ENCODE peak calls at places on chromosomes 1 and 21, in ten cellular contexts. One of them, this sample, is unnamed.
A peak's percentile ranks its signal among the peaks of the same experiment; 100 is the strongest.

GRCh38 chr1:242065813-242066212 is 66.9 kb upstream of the MAP1LC3C start:
- DNase-seq in Right ventricle myocardium inferior: no peak
- DNase-seq in activated CD8-positive, alpha-beta T cell treated with anti-CD3 and anti-CD28 coated beads, Interleukin-2, amount 10 ng/mL, durations not matched to agents 7 days and 5 days: no peak
- DNase-seq in T follicular helper cell: no peak
- DNase-seq in tibial nerve: no peak
- DNase-seq in activated effector memory CD4-positive, alpha-beta T cell treated with anti-CD3 and anti-CD28 coated beads, Interleukin-2, amount 50 U/mL, for 16 hours: no peak
- DNase-seq in amniotic epithelial cell: no peak
- DNase-seq in cardiac fibroblast: no peak
- DNase-seq in NCI-H345: no peak
- DNase-seq in activated CD4-positive, alpha-beta T cell treated with anti-CD3 and anti-CD28 coated beads for 48 hours: no peak
- DNase-seq in this sample: no peak

GRCh38 chr1:17533201-17533600 is 6.3 kb upstream of the ARHGEF10L start:
- DNase-seq in activated CD8-positive, alpha-beta T cell treated with anti-CD3 and anti-CD28 coated beads, Interleukin-2, amount 10 ng/mL, durations not matched to agents 7 days and 5 days: no peak
- DNase-seq in tibial nerve: no peak
- DNase-seq in amniotic epithelial cell: no peak
- DNase-seq in activated effector memory CD4-positive, alpha-beta T cell treated with anti-CD3 and anti-CD28 coated beads, Interleukin-2, amount 50 U/mL, for 16 hours: no peak
- DNase-seq in NCI-H345: no peak
- DNase-seq in Right ventricle myocardium inferior: no peak
- DNase-seq in cardiac fibroblast: no peak
- DNase-seq in T follicular helper cell: no peak
- DNase-seq in activated CD4-positive, alpha-beta T cell treated with anti-CD3 and anti-CD28 coated beads for 48 hours: no peak
- DNase-seq in this sample: no peak

GRCh38 chr1:39154553-39155361 is 49.7 kb upstream of the MACF1 start:
- DNase-seq in cardiac fibroblast: peak; percentile 94
- DNase-seq in T follicular helper cell: no peak
- DNase-seq in activated effector memory CD4-positive, alpha-beta T cell treated with anti-CD3 and anti-CD28 coated beads, Interleukin-2, amount 50 U/mL, for 16 hours: no peak
- DNase-seq in activated CD4-positive, alpha-beta T cell treated with anti-CD3 and anti-CD28 coated beads for 48 hours: no peak
- DNase-seq in Right ventricle myocardium inferior: no peak
- DNase-seq in amniotic epithelial cell: peak; percentile 96
- DNase-seq in tibial nerve: no peak
- DNase-seq in NCI-H345: no peak
- DNase-seq in activated CD8-positive, alpha-beta T cell treated with anti-CD3 and anti-CD28 coated beads, Interleukin-2, amount 10 ng/mL, durations not matched to agents 7 days and 5 days: no peak
- DNase-seq in this sample: no peak

GRCh38 chr1:209926045-209926444 is 12.0 kb upstream of the SYT14 start:
- DNase-seq in T follicular helper cell: no peak
- DNase-seq in activated effector memory CD4-positive, alpha-beta T cell treated with anti-CD3 and anti-CD28 coated beads, Interleukin-2, amount 50 U/mL, for 16 hours: no peak
- DNase-seq in activated CD4-positive, alpha-beta T cell treated with anti-CD3 and anti-CD28 coated beads for 48 hours: no peak
- DNase-seq in Right ventricle myocardium inferior: no peak
- DNase-seq in activated CD8-positive, alpha-beta T cell treated with anti-CD3 and anti-CD28 coated beads, Interleukin-2, amount 10 ng/mL, durations not matched to agents 7 days and 5 days: no peak
- DNase-seq in cardiac fibroblast: peak; percentile 87
- DNase-seq in tibial nerve: no peak
- DNase-seq in NCI-H345: peak; percentile 87
- DNase-seq in amniotic epithelial cell: peak; percentile 50
- DNase-seq in this sample: no peak

GRCh38 chr1:206080421-206080820 is 27.4 kb downstream of the RHEX start:
- DNase-seq in tibial nerve: no peak
- DNase-seq in activated CD4-positive, alpha-beta T cell treated with anti-CD3 and anti-CD28 coated beads for 48 hours: no peak
- DNase-seq in amniotic epithelial cell: no peak
- DNase-seq in NCI-H345: no peak
- DNase-seq in activated effector memory CD4-positive, alpha-beta T cell treated with anti-CD3 and anti-CD28 coated beads, Interleukin-2, amount 50 U/mL, for 16 hours: no peak
- DNase-seq in T follicular helper cell: no peak
- DNase-seq in activated CD8-positive, alpha-beta T cell treated with anti-CD3 and anti-CD28 coated beads, Interleukin-2, amount 10 ng/mL, durations not matched to agents 7 days and 5 days: no peak
- DNase-seq in Right ventricle myocardium inferior: no peak
- DNase-seq in cardiac fibroblast: no peak
- DNase-seq in this sample: no peak

GRCh38 chr1:193406901-193407300 is 220.5 kb upstream of the B3GALT2 start:
- DNase-seq in T follicular helper cell: no peak
- DNase-seq in cardiac fibroblast: peak; percentile 77
- DNase-seq in activated CD8-positive, alpha-beta T cell treated with anti-CD3 and anti-CD28 coated beads, Interleukin-2, amount 10 ng/mL, durations not matched to agents 7 days and 5 days: peak; percentile 36
- DNase-seq in tibial nerve: no peak
- DNase-seq in NCI-H345: no peak
- DNase-seq in amniotic epithelial cell: peak; percentile 77
- DNase-seq in activated CD4-positive, alpha-beta T cell treated with anti-CD3 and anti-CD28 coated beads for 48 hours: no peak
- DNase-seq in Right ventricle myocardium inferior: no peak
- DNase-seq in activated effector memory CD4-positive, alpha-beta T cell treated with anti-CD3 and anti-CD28 coated beads, Interleukin-2, amount 50 U/mL, for 16 hours: no peak
- DNase-seq in this sample: no peak

GRCh38 chr1:201891451-201892045 is 2.9 kb downstream of the SHISA4 start:
- DNase-seq in T follicular helper cell: no peak
- DNase-seq in activated CD4-positive, alpha-beta T cell treated with anti-CD3 and anti-CD28 coated beads for 48 hours: no peak
- DNase-seq in tibial nerve: no peak
- DNase-seq in activated effector memory CD4-positive, alpha-beta T cell treated with anti-CD3 and anti-CD28 coated beads, Interleukin-2, amount 50 U/mL, for 16 hours: no peak
- DNase-seq in Right ventricle myocardium inferior: no peak
- DNase-seq in activated CD8-positive, alpha-beta T cell treated with anti-CD3 and anti-CD28 coated beads, Interleukin-2, amount 10 ng/mL, durations not matched to agents 7 days and 5 days: no peak
- DNase-seq in amniotic epithelial cell: no peak
- DNase-seq in cardiac fibroblast: no peak
- DNase-seq in NCI-H345: no peak
- DNase-seq in this sample: no peak

GRCh38 chr1:180123463-180123936 is 31.2 kb upstream of the QSOX1 start:
- DNase-seq in T follicular helper cell: no peak
- DNase-seq in NCI-H345: no peak
- DNase-seq in amniotic epithelial cell: peak; percentile 78
- DNase-seq in Right ventricle myocardium inferior: no peak
- DNase-seq in activated CD8-positive, alpha-beta T cell treated with anti-CD3 and anti-CD28 coated beads, Interleukin-2, amount 10 ng/mL, durations not matched to agents 7 days and 5 days: no peak
- DNase-seq in activated CD4-positive, alpha-beta T cell treated with anti-CD3 and anti-CD28 coated beads for 48 hours: no peak
- DNase-seq in activated effector memory CD4-positive, alpha-beta T cell treated with anti-CD3 and anti-CD28 coated beads, Interleukin-2, amount 50 U/mL, for 16 hours: no peak
- DNase-seq in tibial nerve: no peak
- DNase-seq in cardiac fibroblast: peak; percentile 90
- DNase-seq in this sample: no peak

GRCh38 chr21:42390193-42390592 is 5.7 kb downstream of the TMPRSS3 start:
- DNase-seq in tibial nerve: no peak
- DNase-seq in Right ventricle myocardium inferior: no peak
- DNase-seq in activated CD8-positive, alpha-beta T cell treated with anti-CD3 and anti-CD28 coated beads, Interleukin-2, amount 10 ng/mL, durations not matched to agents 7 days and 5 days: no peak
- DNase-seq in amniotic epithelial cell: no peak
- DNase-seq in cardiac fibroblast: no peak
- DNase-seq in T follicular helper cell: no peak
- DNase-seq in NCI-H345: no peak
- DNase-seq in activated effector memory CD4-positive, alpha-beta T cell treated with anti-CD3 and anti-CD28 coated beads, Interleukin-2, amount 50 U/mL, for 16 hours: no peak
- DNase-seq in activated CD4-positive, alpha-beta T cell treated with anti-CD3 and anti-CD28 coated beads for 48 hours: no peak
- DNase-seq in this sample: no peak

GRCh38 chr1:228313536-228314277 is 92.9 kb downstream of the TRIM11 start:
- DNase-seq in T follicular helper cell: no peak
- DNase-seq in cardiac fibroblast: no peak
- DNase-seq in activated CD8-positive, alpha-beta T cell treated with anti-CD3 and anti-CD28 coated beads, Interleukin-2, amount 10 ng/mL, durations not matched to agents 7 days and 5 days: no peak
- DNase-seq in Right ventricle myocardium inferior: no peak
- DNase-seq in activated CD4-positive, alpha-beta T cell treated with anti-CD3 and anti-CD28 coated beads for 48 hours: no peak
- DNase-seq in NCI-H345: no peak
- DNase-seq in tibial nerve: no peak
- DNase-seq in amniotic epithelial cell: no peak
- DNase-seq in activated effector memory CD4-positive, alpha-beta T cell treated with anti-CD3 and anti-CD28 coated beads, Interleukin-2, amount 50 U/mL, for 16 hours: peak; percentile 53
- DNase-seq in this sample: no peak

GRCh38 chr1:182681516-182681915 is 2.9 kb downstream of the RGS8 start:
- DNase-seq in tibial nerve: no peak
- DNase-seq in Right ventricle myocardium inferior: peak; percentile 53
- DNase-seq in amniotic epithelial cell: no peak
- DNase-seq in NCI-H345: no peak
- DNase-seq in T follicular helper cell: no peak
- DNase-seq in activated CD8-positive, alpha-beta T cell treated with anti-CD3 and anti-CD28 coated beads, Interleukin-2, amount 10 ng/mL, durations not matched to agents 7 days and 5 days: no peak
- DNase-seq in cardiac fibroblast: no peak
- DNase-seq in activated effector memory CD4-positive, alpha-beta T cell treated with anti-CD3 and anti-CD28 coated beads, Interleukin-2, amount 50 U/mL, for 16 hours: no peak
- DNase-seq in activated CD4-positive, alpha-beta T cell treated with anti-CD3 and anti-CD28 coated beads for 48 hours: no peak
- DNase-seq in this sample: no peak

GRCh38 chr1:46691997-46692790 is 20.5 kb downstream of the TEX38 start:
- DNase-seq in NCI-H345: no peak
- DNase-seq in activated effector memory CD4-positive, alpha-beta T cell treated with anti-CD3 and anti-CD28 coated beads, Interleukin-2, amount 50 U/mL, for 16 hours: no peak
- DNase-seq in T follicular helper cell: no peak
- DNase-seq in activated CD8-positive, alpha-beta T cell treated with anti-CD3 and anti-CD28 coated beads, Interleukin-2, amount 10 ng/mL, durations not matched to agents 7 days and 5 days: no peak
- DNase-seq in amniotic epithelial cell: peak; percentile 62
- DNase-seq in activated CD4-positive, alpha-beta T cell treated with anti-CD3 and anti-CD28 coated beads for 48 hours: no peak
- DNase-seq in cardiac fibroblast: peak; percentile 22
- DNase-seq in tibial nerve: no peak
- DNase-seq in Right ventricle myocardium inferior: no peak
- DNase-seq in this sample: no peak

GRCh38 chr1:11178021-11179015 is 10.8 kb upstream of the ANGPTL7 start:
- DNase-seq in NCI-H345: no peak
- DNase-seq in T follicular helper cell: no peak
- DNase-seq in tibial nerve: no peak
- DNase-seq in Right ventricle myocardium inferior: no peak
- DNase-seq in activated effector memory CD4-positive, alpha-beta T cell treated with anti-CD3 and anti-CD28 coated beads, Interleukin-2, amount 50 U/mL, for 16 hours: no peak
- DNase-seq in activated CD4-positive, alpha-beta T cell treated with anti-CD3 and anti-CD28 coated beads for 48 hours: no peak
- DNase-seq in amniotic epithelial cell: no peak
- DNase-seq in cardiac fibroblast: no peak
- DNase-seq in activated CD8-positive, alpha-beta T cell treated with anti-CD3 and anti-CD28 coated beads, Interleukin-2, amount 10 ng/mL, durations not matched to agents 7 days and 5 days: no peak
- DNase-seq in this sample: no peak

GRCh38 chr1:206745301-206745700 is 25.3 kb upstream of the IL19 start:
- DNase-seq in NCI-H345: no peak
- DNase-seq in activated effector memory CD4-positive, alpha-beta T cell treated with anti-CD3 and anti-CD28 coated beads, Interleukin-2, amount 50 U/mL, for 16 hours: no peak
- DNase-seq in T follicular helper cell: no peak
- DNase-seq in activated CD4-positive, alpha-beta T cell treated with anti-CD3 and anti-CD28 coated beads for 48 hours: no peak
- DNase-seq in tibial nerve: no peak
- DNase-seq in Right ventricle myocardium inferior: no peak
- DNase-seq in amniotic epithelial cell: no peak
- DNase-seq in activated CD8-positive, alpha-beta T cell treated with anti-CD3 and anti-CD28 coated beads, Interleukin-2, amount 10 ng/mL, durations not matched to agents 7 days and 5 days: no peak
- DNase-seq in cardiac fibroblast: no peak
- DNase-seq in this sample: no peak

GRCh38 chr1:42747125-42747524 is 7.1 kb upstream of the CLDN19 start:
- DNase-seq in T follicular helper cell: peak; percentile 22
- DNase-seq in NCI-H345: peak; percentile 10
- DNase-seq in cardiac fibroblast: peak; percentile 15
- DNase-seq in activated CD8-positive, alpha-beta T cell treated with anti-CD3 and anti-CD28 coated beads, Interleukin-2, amount 10 ng/mL, durations not matched to agents 7 days and 5 days: peak; percentile 46
- DNase-seq in Right ventricle myocardium inferior: no peak
- DNase-seq in activated CD4-positive, alpha-beta T cell treated with anti-CD3 and anti-CD28 coated beads for 48 hours: peak; percentile 55
- DNase-seq in amniotic epithelial cell: no peak
- DNase-seq in activated effector memory CD4-positive, alpha-beta T cell treated with anti-CD3 and anti-CD28 coated beads, Interleukin-2, amount 50 U/mL, for 16 hours: peak; percentile 79
- DNase-seq in tibial nerve: peak; percentile 19
- DNase-seq in this sample: peak; percentile 71

GRCh38 chr1:230494514-230494913 is 68.4 kb upstream of the PGBD5 start:
- DNase-seq in activated effector memory CD4-positive, alpha-beta T cell treated with anti-CD3 and anti-CD28 coated beads, Interleukin-2, amount 50 U/mL, for 16 hours: no peak
- DNase-seq in tibial nerve: no peak
- DNase-seq in activated CD8-positive, alpha-beta T cell treated with anti-CD3 and anti-CD28 coated beads, Interleukin-2, amount 10 ng/mL, durations not matched to agents 7 days and 5 days: no peak
- DNase-seq in activated CD4-positive, alpha-beta T cell treated with anti-CD3 and anti-CD28 coated beads for 48 hours: no peak
- DNase-seq in cardiac fibroblast: no peak
- DNase-seq in Right ventricle myocardium inferior: no peak
- DNase-seq in T follicular helper cell: no peak
- DNase-seq in NCI-H345: no peak
- DNase-seq in amniotic epithelial cell: no peak
- DNase-seq in this sample: no peak

GRCh38 chr1:79105499-79105898 is 99.0 kb upstream of the ADGRL4 start:
- DNase-seq in cardiac fibroblast: peak; percentile 47
- DNase-seq in tibial nerve: no peak
- DNase-seq in activated effector memory CD4-positive, alpha-beta T cell treated with anti-CD3 and anti-CD28 coated beads, Interleukin-2, amount 50 U/mL, for 16 hours: no peak
- DNase-seq in activated CD4-positive, alpha-beta T cell treated with anti-CD3 and anti-CD28 coated beads for 48 hours: no peak
- DNase-seq in activated CD8-positive, alpha-beta T cell treated with anti-CD3 and anti-CD28 coated beads, Interleukin-2, amount 10 ng/mL, durations not matched to agents 7 days and 5 days: no peak
- DNase-seq in T follicular helper cell: no peak
- DNase-seq in NCI-H345: no peak
- DNase-seq in Right ventricle myocardium inferior: no peak
- DNase-seq in amniotic epithelial cell: peak; percentile 14
- DNase-seq in this sample: no peak

GRCh38 chr1:204073837-204074273 is 940 bp downstream of the SOX13 start:
- DNase-seq in activated CD8-positive, alpha-beta T cell treated with anti-CD3 and anti-CD28 coated beads, Interleukin-2, amount 10 ng/mL, durations not matched to agents 7 days and 5 days: no peak
- DNase-seq in cardiac fibroblast: peak; percentile 44
- DNase-seq in T follicular helper cell: no peak
- DNase-seq in activated effector memory CD4-positive, alpha-beta T cell treated with anti-CD3 and anti-CD28 coated beads, Interleukin-2, amount 50 U/mL, for 16 hours: no peak
- DNase-seq in amniotic epithelial cell: peak; percentile 37
- DNase-seq in tibial nerve: no peak
- DNase-seq in Right ventricle myocardium inferior: no peak
- DNase-seq in activated CD4-positive, alpha-beta T cell treated with anti-CD3 and anti-CD28 coated beads for 48 hours: no peak
- DNase-seq in NCI-H345: no peak
- DNase-seq in this sample: no peak

GRCh38 chr1:82978461-82979324 is 1020.2 kb downstream of the TTLL7 start:
- DNase-seq in tibial nerve: no peak
- DNase-seq in Right ventricle myocardium inferior: no peak
- DNase-seq in activated CD8-positive, alpha-beta T cell treated with anti-CD3 and anti-CD28 coated beads, Interleukin-2, amount 10 ng/mL, durations not matched to agents 7 days and 5 days: no peak
- DNase-seq in cardiac fibroblast: no peak
- DNase-seq in amniotic epithelial cell: no peak
- DNase-seq in activated effector memory CD4-positive, alpha-beta T cell treated with anti-CD3 and anti-CD28 coated beads, Interleukin-2, amount 50 U/mL, for 16 hours: no peak
- DNase-seq in NCI-H345: no peak
- DNase-seq in T follicular helper cell: no peak
- DNase-seq in activated CD4-positive, alpha-beta T cell treated with anti-CD3 and anti-CD28 coated beads for 48 hours: no peak
- DNase-seq in this sample: peak; percentile 43

GRCh38 chr1:33347650-33347992 is 26.7 kb upstream of the A3GALT2 start:
- DNase-seq in NCI-H345: peak; percentile 12
- DNase-seq in T follicular helper cell: no peak
- DNase-seq in activated CD8-positive, alpha-beta T cell treated with anti-CD3 and anti-CD28 coated beads, Interleukin-2, amount 10 ng/mL, durations not matched to agents 7 days and 5 days: no peak
- DNase-seq in tibial nerve: no peak
- DNase-seq in amniotic epithelial cell: peak; percentile 65
- DNase-seq in activated effector memory CD4-positive, alpha-beta T cell treated with anti-CD3 and anti-CD28 coated beads, Interleukin-2, amount 50 U/mL, for 16 hours: no peak
- DNase-seq in activated CD4-positive, alpha-beta T cell treated with anti-CD3 and anti-CD28 coated beads for 48 hours: no peak
- DNase-seq in cardiac fibroblast: peak; percentile 71
- DNase-seq in Right ventricle myocardium inferior: no peak
- DNase-seq in this sample: no peak

GRCh38 chr1:29258974-29259801 is 22.9 kb downstream of the PTPRU start:
- DNase-seq in tibial nerve: no peak
- DNase-seq in activated CD4-positive, alpha-beta T cell treated with anti-CD3 and anti-CD28 coated beads for 48 hours: no peak
- DNase-seq in cardiac fibroblast: no peak
- DNase-seq in Right ventricle myocardium inferior: no peak
- DNase-seq in NCI-H345: no peak
- DNase-seq in activated effector memory CD4-positive, alpha-beta T cell treated with anti-CD3 and anti-CD28 coated beads, Interleukin-2, amount 50 U/mL, for 16 hours: no peak
- DNase-seq in activated CD8-positive, alpha-beta T cell treated with anti-CD3 and anti-CD28 coated beads, Interleukin-2, amount 10 ng/mL, durations not matched to agents 7 days and 5 days: no peak
- DNase-seq in amniotic epithelial cell: no peak
- DNase-seq in T follicular helper cell: no peak
- DNase-seq in this sample: peak; percentile 50

GRCh38 chr1:230568008-230568407 is 74.3 kb upstream of the COG2 start:
- DNase-seq in amniotic epithelial cell: no peak
- DNase-seq in tibial nerve: no peak
- DNase-seq in Right ventricle myocardium inferior: peak; percentile 35
- DNase-seq in NCI-H345: no peak
- DNase-seq in cardiac fibroblast: peak; percentile 37
- DNase-seq in activated CD8-positive, alpha-beta T cell treated with anti-CD3 and anti-CD28 coated beads, Interleukin-2, amount 10 ng/mL, durations not matched to agents 7 days and 5 days: no peak
- DNase-seq in activated effector memory CD4-positive, alpha-beta T cell treated with anti-CD3 and anti-CD28 coated beads, Interleukin-2, amount 50 U/mL, for 16 hours: no peak
- DNase-seq in activated CD4-positive, alpha-beta T cell treated with anti-CD3 and anti-CD28 coated beads for 48 hours: peak; percentile 60
- DNase-seq in T follicular helper cell: no peak
- DNase-seq in this sample: peak; percentile 62

GRCh38 chr1:205667909-205668643 is 12.2 kb downstream of the SLC45A3 start:
- DNase-seq in T follicular helper cell: no peak
- DNase-seq in activated CD8-positive, alpha-beta T cell treated with anti-CD3 and anti-CD28 coated beads, Interleukin-2, amount 10 ng/mL, durations not matched to agents 7 days and 5 days: no peak
- DNase-seq in tibial nerve: no peak
- DNase-seq in activated CD4-positive, alpha-beta T cell treated with anti-CD3 and anti-CD28 coated beads for 48 hours: no peak
- DNase-seq in activated effector memory CD4-positive, alpha-beta T cell treated with anti-CD3 and anti-CD28 coated beads, Interleukin-2, amount 50 U/mL, for 16 hours: no peak
- DNase-seq in amniotic epithelial cell: no peak
- DNase-seq in Right ventricle myocardium inferior: no peak
- DNase-seq in NCI-H345: no peak
- DNase-seq in cardiac fibroblast: no peak
- DNase-seq in this sample: no peak

GRCh38 chr1:66563094-66563800 is 29.3 kb downstream of the SGIP1 start:
- DNase-seq in tibial nerve: no peak
- DNase-seq in activated CD8-positive, alpha-beta T cell treated with anti-CD3 and anti-CD28 coated beads, Interleukin-2, amount 10 ng/mL, durations not matched to agents 7 days and 5 days: no peak
- DNase-seq in activated effector memory CD4-positive, alpha-beta T cell treated with anti-CD3 and anti-CD28 coated beads, Interleukin-2, amount 50 U/mL, for 16 hours: no peak
- DNase-seq in activated CD4-positive, alpha-beta T cell treated with anti-CD3 and anti-CD28 coated beads for 48 hours: no peak
- DNase-seq in NCI-H345: no peak
- DNase-seq in cardiac fibroblast: peak; percentile 97
- DNase-seq in amniotic epithelial cell: peak; percentile 94
- DNase-seq in Right ventricle myocardium inferior: no peak
- DNase-seq in T follicular helper cell: no peak
- DNase-seq in this sample: no peak

GRCh38 chr1:228744356-228744755 is 9.1 kb downstream of the RHOU start:
- DNase-seq in amniotic epithelial cell: no peak
- DNase-seq in tibial nerve: no peak
- DNase-seq in T follicular helper cell: no peak
- DNase-seq in Right ventricle myocardium inferior: no peak
- DNase-seq in activated CD4-positive, alpha-beta T cell treated with anti-CD3 and anti-CD28 coated beads for 48 hours: no peak
- DNase-seq in activated effector memory CD4-positive, alpha-beta T cell treated with anti-CD3 and anti-CD28 coated beads, Interleukin-2, amount 50 U/mL, for 16 hours: no peak
- DNase-seq in activated CD8-positive, alpha-beta T cell treated with anti-CD3 and anti-CD28 coated beads, Interleukin-2, amount 10 ng/mL, durations not matched to agents 7 days and 5 days: no peak
- DNase-seq in cardiac fibroblast: no peak
- DNase-seq in NCI-H345: no peak
- DNase-seq in this sample: no peak

GRCh38 chr1:204192046-204192445 is 4.2 kb downstream of the KISS1 start:
- DNase-seq in activated CD4-positive, alpha-beta T cell treated with anti-CD3 and anti-CD28 coated beads for 48 hours: no peak
- DNase-seq in Right ventricle myocardium inferior: no peak
- DNase-seq in NCI-H345: peak; percentile 40
- DNase-seq in amniotic epithelial cell: no peak
- DNase-seq in activated effector memory CD4-positive, alpha-beta T cell treated with anti-CD3 and anti-CD28 coated beads, Interleukin-2, amount 50 U/mL, for 16 hours: no peak
- DNase-seq in activated CD8-positive, alpha-beta T cell treated with anti-CD3 and anti-CD28 coated beads, Interleukin-2, amount 10 ng/mL, durations not matched to agents 7 days and 5 days: no peak
- DNase-seq in T follicular helper cell: no peak
- DNase-seq in cardiac fibroblast: no peak
- DNase-seq in tibial nerve: no peak
- DNase-seq in this sample: no peak

GRCh38 chr1:50970927-50971582 is 1.0 kb downstream of the CDKN2C start:
- DNase-seq in NCI-H345: peak; percentile 28
- DNase-seq in tibial nerve: no peak
- DNase-seq in amniotic epithelial cell: no peak
- DNase-seq in T follicular helper cell: no peak
- DNase-seq in cardiac fibroblast: peak; percentile 50
- DNase-seq in Right ventricle myocardium inferior: no peak
- DNase-seq in activated CD4-positive, alpha-beta T cell treated with anti-CD3 and anti-CD28 coated beads for 48 hours: no peak
- DNase-seq in activated effector memory CD4-positive, alpha-beta T cell treated with anti-CD3 and anti-CD28 coated beads, Interleukin-2, amount 50 U/mL, for 16 hours: no peak
- DNase-seq in activated CD8-positive, alpha-beta T cell treated with anti-CD3 and anti-CD28 coated beads, Interleukin-2, amount 10 ng/mL, durations not matched to agents 7 days and 5 days: no peak
- DNase-seq in this sample: no peak

GRCh38 chr1:109050228-109050995 is 8.5 kb upstream of the WDR47 start:
- DNase-seq in cardiac fibroblast: no peak
- DNase-seq in Right ventricle myocardium inferior: no peak
- DNase-seq in activated effector memory CD4-positive, alpha-beta T cell treated with anti-CD3 and anti-CD28 coated beads, Interleukin-2, amount 50 U/mL, for 16 hours: no peak
- DNase-seq in T follicular helper cell: no peak
- DNase-seq in amniotic epithelial cell: no peak
- DNase-seq in activated CD8-positive, alpha-beta T cell treated with anti-CD3 and anti-CD28 coated beads, Interleukin-2, amount 10 ng/mL, durations not matched to agents 7 days and 5 days: no peak
- DNase-seq in tibial nerve: no peak
- DNase-seq in NCI-H345: no peak
- DNase-seq in activated CD4-positive, alpha-beta T cell treated with anti-CD3 and anti-CD28 coated beads for 48 hours: no peak
- DNase-seq in this sample: no peak